ENCODE peak calls at places on chromosomes 5 and 9, in four cellular contexts. A, S, W and Y are unnamed samples.

GRCh38 chr5:6261256-6261655 is 117.1 kb downstream of the MED10 start:
- DNase-seq in W (no peak), S (no peak), A (no peak), Y (no peak)

GRCh38 chr5:150137168-150137957 is 18.3 kb downstream of the PDGFRB start:
- DNase-seq in S (peak), W (no peak), A (no peak), Y (no peak)

GRCh38 chr9:14902561-14902960 is 7.7 kb downstream of the FREM1 start:
- DNase-seq in A (no peak), S (no peak), W (no peak), Y (no peak)

GRCh38 chr5:135436856-135437795 is 10.0 kb downstream of the DCANP1 start:
- DNase-seq in A (no peak), W (no peak), S (no peak), Y (peak)

GRCh38 chr5:147835386-147835798 is 3.9 kb upstream of the SPINK1 start:
- DNase-seq in S (no peak), W (no peak), A (no peak), Y (no peak)

GRCh38 chr9:78400496-78400895 is 103.6 kb downstream of the PSAT1 start:
- DNase-seq in A (no peak), S (no peak), W (no peak), Y (no peak)

GRCh38 chr9:131722260-131722659 is 17.6 kb downstream of the RAPGEF1 start:
- DNase-seq in W (no peak), A (no peak), S (no peak), Y (no peak)

GRCh38 chr9:88173378-88173999 is 35.2 kb upstream of the SPATA31C2 start:
- DNase-seq in S (peak), W (peak), A (peak), Y (peak)

GRCh38 chr5:37495668-37496067 is 116.5 kb downstream of the WDR70 start:
- DNase-seq in S (no peak), A (no peak), W (no peak), Y (peak)

GRCh38 chr9:90838098-90838497 is 36.5 kb downstream of the SYK start:
- DNase-seq in S (peak), A (no peak), W (no peak), Y (peak)

DNA sequence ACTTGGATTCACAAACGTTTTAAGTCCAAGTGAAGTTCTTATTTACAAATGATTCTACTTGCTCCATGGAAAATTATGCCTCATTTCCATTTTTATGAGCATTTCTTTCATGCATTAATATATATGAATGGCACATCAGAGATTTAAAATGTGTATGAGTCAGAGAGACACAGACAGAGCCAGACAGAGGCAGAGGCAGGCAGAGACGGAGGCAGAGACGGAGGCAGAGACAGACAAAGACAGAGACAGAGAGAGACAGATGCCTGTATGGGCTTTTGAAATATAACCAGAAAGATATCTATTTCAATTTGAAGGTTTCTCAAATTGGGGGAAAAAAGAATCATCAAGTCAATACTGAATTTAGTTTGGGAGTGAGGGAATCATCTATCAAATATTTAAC is 648.9 kb downstream of the PTPRD start:
- DNase-seq in S (no peak), A (no peak), W (no peak), Y (no peak)
- H3K4me2 ChIP-seq in S (no peak), A (no peak), W (no peak), Y (no peak)

DNA sequence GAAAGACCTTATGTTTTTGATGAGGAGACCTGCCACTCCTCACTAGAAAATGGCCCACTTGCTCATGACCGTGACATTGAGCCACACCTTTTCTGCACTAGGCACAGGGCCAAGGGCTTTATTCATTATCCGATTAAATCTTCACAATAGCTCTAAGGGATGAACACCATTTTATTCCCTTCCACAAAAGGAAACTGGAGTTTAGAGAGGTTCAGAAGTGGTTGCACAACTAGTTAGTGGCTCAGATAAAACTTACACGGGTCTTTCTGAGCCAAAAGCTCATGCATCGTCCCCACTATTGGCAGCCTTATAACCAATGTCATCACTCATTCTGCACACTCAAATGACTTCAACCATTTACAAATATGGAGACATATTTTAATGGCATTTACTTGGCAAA is 39.4 kb downstream of the SUSD1 start:
- DNase-seq in A (no peak), S (no peak), W (peak), Y (no peak)
- H3K4me2 ChIP-seq in A (no peak), S (no peak), W (no peak), Y (no peak)

DNA sequence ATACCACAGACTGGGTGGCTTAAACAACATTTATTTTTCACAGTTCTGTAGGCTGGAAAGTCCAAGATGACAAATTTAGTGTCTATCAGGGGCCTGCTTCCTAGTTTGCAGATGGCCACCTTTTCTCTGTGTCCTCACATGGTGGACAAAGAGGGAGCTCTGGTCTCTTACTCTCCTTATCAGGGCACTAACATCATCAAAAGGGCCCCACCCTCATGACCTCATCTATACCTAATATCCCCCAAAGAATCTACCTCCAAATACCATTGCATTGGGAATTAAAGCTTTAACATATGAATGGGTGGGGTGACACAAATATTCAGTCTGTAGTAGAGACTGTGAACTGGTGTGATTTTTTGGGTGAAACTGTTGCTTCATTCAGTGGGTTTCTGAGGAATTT is 78.1 kb downstream of the C7 start:
- DNase-seq in W (no peak), A (no peak), S (no peak), Y (no peak)
- H3K4me2 ChIP-seq in W (no peak), A (no peak), S (no peak), Y (no peak)

GRCh38 chr5:111681791-111682190 is 75.2 kb downstream of the NREP start:
- DNase-seq in W (no peak), S (no peak), A (no peak), Y (no peak)
- H3K4me2 ChIP-seq in W (peak), S (no peak), A (no peak), Y (no peak)

GRCh38 chr5:154542581-154542980 is 64.6 kb upstream of the HAND1 start:
- DNase-seq in W (no peak), S (no peak), A (no peak), Y (no peak)

GRCh38 chr5:154543380-154543779 is 65.4 kb upstream of the HAND1 start:
- DNase-seq in A (no peak), W (no peak), S (no peak), Y (no peak)

GRCh38 chr5:154540600-154540999 is 62.6 kb upstream of the HAND1 start:
- DNase-seq in S (no peak), A (no peak), W (no peak), Y (no peak)

GRCh38 chr5:154542000-154542399 is 64.0 kb upstream of the HAND1 start:
- DNase-seq in W (no peak), S (no peak), A (no peak), Y (no peak)

DNA sequence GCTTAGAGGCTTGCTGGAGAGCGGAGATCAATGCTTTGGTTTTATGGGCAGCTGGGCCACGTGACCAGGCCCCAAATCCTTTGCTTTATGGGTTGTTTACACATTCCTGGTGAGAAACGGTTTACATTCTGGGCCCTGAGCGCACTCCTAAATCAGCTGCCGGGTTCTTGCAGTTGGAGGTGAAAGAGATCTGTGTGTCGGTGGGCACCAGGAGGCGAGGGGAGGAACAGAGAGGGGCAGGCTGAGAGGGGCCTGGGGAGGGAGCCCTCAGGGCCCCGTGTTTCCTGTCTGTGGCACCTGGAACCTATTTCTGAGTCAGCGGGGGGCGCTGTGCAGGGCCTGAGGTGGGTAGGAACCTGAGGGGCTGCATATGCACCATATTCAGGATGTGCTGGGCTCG is 63.5 kb upstream of the HAND1 start:
- DNase-seq in A (peak), S (peak), W (peak), Y (no peak)
- H3K4me2 ChIP-seq in A (no peak), S (no peak), W (no peak), Y (no peak)

GRCh38 chr9:76658510-76659231 is 105.6 kb upstream of the PCA3 start:
- DNase-seq in A (peak), S (peak), W (no peak), Y (peak)

GRCh38 chr9:76664120-76664519 is 100.1 kb upstream of the PCA3 start:
- DNase-seq in W (no peak), S (no peak), A (no peak), Y (no peak)

GRCh38 chr9:76667521-76667957 is 96.7 kb upstream of the PCA3 start:
- DNase-seq in S (no peak), W (no peak), A (no peak), Y (no peak)

GRCh38 chr9:76665458-76665857 is 98.8 kb upstream of the PCA3 start:
- DNase-seq in A (no peak), S (no peak), W (no peak), Y (no peak)

DNA sequence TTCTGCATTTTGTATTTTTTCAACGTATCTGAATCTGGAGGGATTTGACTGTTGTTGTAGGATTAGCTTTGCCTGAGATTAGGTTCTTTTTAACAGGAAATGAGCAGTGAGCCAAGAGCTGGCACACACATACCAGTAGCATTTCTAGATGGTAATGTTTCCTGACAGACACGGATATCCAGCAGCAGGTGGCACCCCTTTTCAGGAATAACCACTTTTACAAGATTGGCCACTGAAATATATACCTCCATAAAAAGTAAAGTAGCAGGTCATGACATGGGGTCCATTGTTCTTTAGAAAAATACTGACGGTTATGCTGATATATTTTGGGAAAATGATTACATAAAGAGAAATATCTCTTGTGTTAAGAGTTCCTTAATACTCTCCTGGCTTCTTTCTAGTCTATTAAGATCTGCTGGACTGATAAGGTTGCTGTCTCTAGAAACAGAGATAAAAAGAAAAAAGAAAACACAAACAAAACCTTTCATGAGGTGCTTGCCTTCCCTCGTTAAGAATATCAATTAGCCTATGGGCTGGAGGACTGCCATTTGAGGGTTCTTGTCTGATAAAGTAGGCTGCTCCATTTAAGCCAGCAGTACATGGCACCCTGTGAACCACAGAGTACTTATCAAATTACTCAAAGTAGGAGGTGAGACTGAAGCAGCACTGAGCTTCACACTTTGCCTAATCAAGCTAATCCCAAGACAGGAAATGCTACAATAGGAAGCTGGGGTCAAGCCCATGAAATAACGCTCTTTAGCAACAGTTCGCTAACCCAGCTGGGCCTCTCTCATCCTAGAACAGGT is 101.6 kb upstream of the PCA3 start:
- DNase-seq in S (peak), A (no peak), W (no peak), Y (no peak)
- H3K4me2 ChIP-seq in S (no peak), A (no peak), W (no peak), Y (no peak)